ENCODE peak calls at places on chromosome 1, in five cellular contexts. G is astrocyte of the spinal cord, H is endothelial cell of umbilical vein, U is psoas muscle, T is pancreas. R is an unnamed sample.
A peak's percentile ranks its signal among the peaks of the same experiment; 100 is the strongest.

GRCh38 chr1:9426291-9426711 is 113.0 kb upstream of the SLC25A33 start:
- DNase-seq in G (no peak), U (no peak), H (no peak), T (no peak), R (peak; percentile 86)

GRCh38 chr1:6867688-6868370 is 82.6 kb downstream of the CAMTA1 start:
- DNase-seq in G (no peak), H (no peak), U (no peak), T (no peak), R (no peak)

GRCh38 chr1:230050973-230051735 is 15.9 kb upstream of the GALNT2 start:
- DNase-seq in G (no peak), H (no peak), T (no peak), U (no peak), R (no peak)

GRCh38 chr1:211643324-211644212 is 31.9 kb downstream of the NEK2 start:
- DNase-seq in U (no peak), H (peak; percentile 63), G (peak; percentile 37), T (peak; percentile 87), R (peak; percentile 19)

GRCh38 chr1:231918239-231919015 is 291.8 kb downstream of the DISC1 start:
- DNase-seq in U (no peak), T (no peak), H (no peak), G (peak; percentile 68), R (no peak)

GRCh38 chr1:162192763-162193162 is 123.3 kb downstream of the NOS1AP start:
- DNase-seq in U (no peak), H (no peak), T (no peak), G (no peak), R (no peak)

GRCh38 chr1:1024421-1025415 is 4.8 kb downstream of the AGRN start:
- DNase-seq in H (no peak), T (no peak), G (peak; percentile 34), U (no peak), R (no peak)

GRCh38 chr1:38015978-38016640 is 3.6 kb downstream of the UTP11 start:
- DNase-seq in U (peak; percentile 92), T (peak; percentile 17), G (no peak), H (peak; percentile 89), R (no peak)

GRCh38 chr1:25338188-25338981 is at the start of gene TMEM50A:
- DNase-seq in G (peak; percentile 89), T (peak; percentile 94), H (peak; percentile 93), U (peak; percentile 96), R (peak; percentile 92)

DNA sequence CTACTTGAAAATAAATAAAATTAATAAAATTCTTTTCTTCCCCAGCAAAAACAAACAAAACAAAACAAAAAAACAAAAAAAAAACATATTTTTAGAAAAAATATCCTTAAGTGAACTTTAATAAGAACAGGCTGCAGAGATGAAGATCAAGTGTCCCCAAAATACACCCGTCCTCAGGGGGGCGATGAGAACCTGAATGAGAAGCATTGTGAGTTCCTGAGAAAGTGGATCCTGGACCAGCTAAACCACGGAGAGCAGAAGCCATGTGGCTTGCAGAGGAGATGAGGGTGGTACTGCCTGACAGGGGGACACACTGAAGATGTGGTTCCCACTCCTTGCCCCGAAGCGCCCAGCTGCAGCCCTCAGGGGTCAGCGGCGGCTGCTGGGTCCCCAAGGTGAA is 89.3 kb downstream of the ITPKB start:
- DNase-seq in T (no peak), U (peak; percentile 44), H (peak; percentile 68), G (no peak), R (no peak)
- TF ChIP-seq CTCF in T (no peak), U (no peak), H (peak; percentile 38), G (peak; percentile 34), R (peak; percentile 30)

GRCh38 chr1:15937706-15938168 is 38.2 kb downstream of the ZBTB17 start:
- DNase-seq in G (peak; percentile 74), U (no peak), H (peak; percentile 75), T (no peak), R (peak; percentile 19)
- TF ChIP-seq CTCF in G (peak; percentile 40), U (no peak), H (peak; percentile 46), T (no peak), R (peak; percentile 11)

GRCh38 chr1:44677201-44677520 is 2.6 kb downstream of the ARMH1 start:
- DNase-seq in H (peak; percentile 30), G (peak; percentile 41), T (no peak), U (no peak), R (no peak)
- TF ChIP-seq CTCF in H (peak; percentile 27), G (peak; percentile 51), T (peak; percentile 31), U (peak; percentile 25), R (peak; percentile 41)

DNA sequence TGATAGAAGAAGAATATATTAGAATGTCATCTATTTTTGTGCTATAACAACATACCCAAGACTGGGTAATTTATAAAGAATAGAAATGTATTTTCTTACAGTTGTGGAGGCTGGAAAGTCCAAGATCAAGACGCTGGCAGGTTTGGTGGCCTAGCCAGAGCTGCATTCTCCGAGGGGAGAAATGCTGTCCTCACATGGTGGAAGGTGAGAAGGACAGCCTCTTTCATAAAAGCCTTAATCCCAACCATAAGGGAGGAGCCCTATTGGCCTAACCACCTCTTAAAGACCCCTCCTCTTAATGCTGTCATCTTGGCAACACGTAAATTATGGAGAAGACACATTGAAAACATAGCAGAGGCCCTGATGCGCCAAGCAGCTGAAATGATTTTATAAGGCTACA is 60.1 kb upstream of the KAZN start:
- DNase-seq in U (no peak), G (no peak), H (no peak), T (no peak), R (no peak)
- TF ChIP-seq CTCF in U (no peak), G (peak; percentile 23), H (no peak), T (no peak), R (no peak)

GRCh38 chr1:32729254-32730046 is 26.9 kb upstream of the SYNC start:
- DNase-seq in H (no peak), T (no peak), U (no peak), G (no peak), R (no peak)
- TF ChIP-seq CTCF in H (no peak), T (no peak), U (no peak), G (no peak), R (no peak)

GRCh38 chr1:68815632-68816031 is 318.8 kb upstream of the DEPDC1 start:
- DNase-seq in H (no peak), T (no peak), G (no peak), U (no peak), R (no peak)

GRCh38 chr1:68814067-68814466 is 317.2 kb upstream of the DEPDC1 start:
- DNase-seq in U (no peak), G (no peak), H (no peak), T (no peak), R (no peak)

DNA sequence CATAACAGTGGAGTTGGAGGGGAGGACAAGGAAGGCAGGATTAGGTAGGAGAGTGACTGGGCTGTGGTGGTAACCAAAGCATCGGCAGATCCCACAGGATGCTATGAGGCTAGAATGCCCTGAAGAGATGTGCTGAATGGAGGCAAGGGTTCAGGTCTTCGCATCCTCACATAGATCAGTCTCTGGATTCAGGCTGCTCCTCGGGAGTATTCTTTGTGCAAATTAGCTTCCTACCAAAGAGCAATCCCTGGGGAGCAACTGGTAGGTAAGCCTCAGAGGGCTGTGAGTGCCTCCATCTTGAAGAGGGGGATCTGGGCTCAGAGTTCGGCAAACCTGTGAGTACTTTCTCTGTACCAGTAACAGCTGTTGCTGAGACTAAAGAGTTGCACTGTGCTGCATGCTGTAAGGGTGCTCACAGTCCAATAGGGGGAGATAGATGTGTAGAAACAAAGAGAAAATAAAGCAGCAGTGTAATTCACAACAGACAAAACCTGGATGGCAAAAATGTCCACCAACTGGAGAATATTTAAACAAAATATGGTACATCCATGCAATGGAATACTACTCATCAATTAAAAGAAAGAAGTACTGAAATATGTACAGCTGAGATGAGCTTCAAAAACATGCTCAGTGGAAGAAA is 322.4 kb upstream of the DEPDC1 start:
- DNase-seq in H (no peak), T (no peak), G (peak; percentile 18), U (no peak), R (no peak)
- TF ChIP-seq CTCF in H (peak; percentile 6), T (no peak), G (peak; percentile 56), U (peak; percentile 18), R (peak; percentile 22)

GRCh38 chr1:27416387-27417111 is 24.1 kb downstream of the GPR3 start:
- DNase-seq in T (no peak), U (no peak), H (peak; percentile 80), G (peak; percentile 62), R (no peak)
- TF ChIP-seq CTCF in T (peak; percentile 12), U (peak; percentile 69), H (peak; percentile 76), G (peak; percentile 76), R (peak; percentile 64)

DNA sequence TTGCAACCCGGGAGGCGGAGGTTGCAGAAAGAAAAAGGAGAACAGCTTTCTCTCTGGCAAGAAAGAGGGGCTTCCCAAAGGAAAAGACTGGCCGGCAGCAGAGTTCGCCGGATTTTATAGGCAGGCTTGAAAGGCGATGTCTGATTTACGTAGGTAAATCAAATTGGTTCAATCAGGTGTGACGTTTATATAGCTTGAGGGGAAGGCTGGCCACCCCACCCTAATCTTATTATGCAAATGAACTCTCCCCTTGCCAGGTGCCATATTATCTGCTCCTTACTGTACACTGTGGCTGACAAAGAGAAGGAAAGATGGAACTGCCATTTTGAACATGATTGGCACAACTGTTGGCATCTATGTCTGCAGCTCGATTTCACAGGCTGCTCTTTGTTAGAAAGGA is 16.8 kb upstream of the INTS3 start:
- DNase-seq in H (no peak), U (no peak), G (no peak), T (no peak), R (no peak)
- TF ChIP-seq CTCF in H (no peak), U (no peak), G (no peak), T (no peak), R (no peak)

R was measured in GM10248.